ENCODE peak calls at places on chromosomes 3 and 15, in five cellular contexts. One of them, this sample, is unnamed.
A peak's percentile ranks its signal among the peaks of the same experiment; 100 is the strongest.

GRCh38 chr15:72183781-72184164 is 13.8 kb downstream of the GRAMD2A start:
- DNase-seq in left ventricle myocardium inferior: no peak
- DNase-seq in SK-N-SH: no peak
- DNase-seq in fibroblast of lung: no peak
- DNase-seq in PC-9: no peak
- DNase-seq in this sample: no peak

GRCh38 chr3:126146525-126147146 is 33.8 kb downstream of the ALDH1L1 start:
- DNase-seq in left ventricle myocardium inferior: no peak
- DNase-seq in SK-N-SH: no peak
- DNase-seq in fibroblast of lung: no peak
- DNase-seq in PC-9: no peak
- DNase-seq in this sample: peak; percentile 51

GRCh38 chr15:48396020-48396419 is 64.8 kb downstream of the DUT start:
- DNase-seq in left ventricle myocardium inferior: no peak
- DNase-seq in SK-N-SH: no peak
- DNase-seq in fibroblast of lung: no peak
- DNase-seq in PC-9: no peak
- DNase-seq in this sample: no peak

GRCh38 chr3:15265655-15266509 is 59.8 kb downstream of the CAPN7 start:
- DNase-seq in left ventricle myocardium inferior: no peak
- DNase-seq in SK-N-SH: no peak
- DNase-seq in fibroblast of lung: no peak
- DNase-seq in PC-9: no peak
- DNase-seq in this sample: no peak

GRCh38 chr3:185318136-185318535 is 44.8 kb upstream of the MAP3K13 start:
- DNase-seq in left ventricle myocardium inferior: no peak
- DNase-seq in SK-N-SH: no peak
- DNase-seq in fibroblast of lung: peak; percentile 77
- DNase-seq in PC-9: no peak
- DNase-seq in this sample: no peak

GRCh38 chr3:43531835-43532234 is 90.0 kb downstream of the ANO10 start:
- DNase-seq in left ventricle myocardium inferior: no peak
- DNase-seq in SK-N-SH: no peak
- DNase-seq in fibroblast of lung: peak; percentile 73
- DNase-seq in PC-9: no peak
- DNase-seq in this sample: no peak

GRCh38 chr3:15495461-15496340 is 25.8 kb downstream of the COLQ start:
- DNase-seq in left ventricle myocardium inferior: no peak
- DNase-seq in SK-N-SH: no peak
- DNase-seq in fibroblast of lung: no peak
- DNase-seq in PC-9: no peak
- DNase-seq in this sample: no peak

GRCh38 chr3:54986294-54986693 is 58.4 kb upstream of the LRTM1 start:
- DNase-seq in left ventricle myocardium inferior: no peak
- DNase-seq in SK-N-SH: no peak
- DNase-seq in fibroblast of lung: no peak
- DNase-seq in PC-9: no peak
- DNase-seq in this sample: no peak

GRCh38 chr3:134357914-134358811 is 16.1 kb downstream of the AMOTL2 start:
- DNase-seq in left ventricle myocardium inferior: no peak
- DNase-seq in SK-N-SH: peak; percentile 57
- DNase-seq in fibroblast of lung: peak; percentile 99
- DNase-seq in PC-9: peak; percentile 91
- DNase-seq in this sample: peak; percentile 49

GRCh38 chr3:159839561-159840379 is 148.9 kb upstream of the IL12A start:
- DNase-seq in left ventricle myocardium inferior: peak; percentile 39
- DNase-seq in SK-N-SH: peak; percentile 81
- DNase-seq in fibroblast of lung: peak; percentile 60
- DNase-seq in PC-9: no peak
- DNase-seq in this sample: no peak

GRCh38 chr3:15637131-15637951 is 35.8 kb downstream of the BTD start:
- DNase-seq in left ventricle myocardium inferior: no peak
- DNase-seq in SK-N-SH: peak; percentile 33
- DNase-seq in fibroblast of lung: peak; percentile 51
- DNase-seq in PC-9: no peak
- DNase-seq in this sample: no peak

GRCh38 chr3:160486459-160486869 is 36.9 kb upstream of the TRIM59 start:
- DNase-seq in left ventricle myocardium inferior: no peak
- DNase-seq in SK-N-SH: peak; percentile 27
- DNase-seq in fibroblast of lung: peak; percentile 50
- DNase-seq in PC-9: no peak
- DNase-seq in this sample: no peak

GRCh38 chr3:194474675-194475074 is 12.1 kb downstream of the ATP13A3 start:
- DNase-seq in left ventricle myocardium inferior: no peak
- DNase-seq in SK-N-SH: no peak
- DNase-seq in fibroblast of lung: peak; percentile 57
- DNase-seq in PC-9: no peak
- DNase-seq in this sample: no peak

GRCh38 chr3:150401285-150401684 is 6.8 kb upstream of the TSC22D2 start:
- DNase-seq in left ventricle myocardium inferior: no peak
- DNase-seq in SK-N-SH: no peak
- DNase-seq in fibroblast of lung: no peak
- DNase-seq in PC-9: no peak
- DNase-seq in this sample: no peak

GRCh38 chr3:48739955-48740823 is 23.2 kb upstream of the IP6K2 start:
- DNase-seq in left ventricle myocardium inferior: peak; percentile 94
- DNase-seq in SK-N-SH: peak; percentile 93
- DNase-seq in fibroblast of lung: peak; percentile 68
- DNase-seq in PC-9: peak; percentile 40
- DNase-seq in this sample: peak; percentile 81

GRCh38 chr3:25663324-25664065 is 1.2 kb downstream of the TOP2B start:
- DNase-seq in left ventricle myocardium inferior: no peak
- DNase-seq in SK-N-SH: peak; percentile 32
- DNase-seq in fibroblast of lung: peak; percentile 32
- DNase-seq in PC-9: no peak
- DNase-seq in this sample: no peak

GRCh38 chr3:124919756-124920155 is 14.8 kb downstream of the MUC13 start:
- DNase-seq in left ventricle myocardium inferior: no peak
- DNase-seq in SK-N-SH: no peak
- DNase-seq in fibroblast of lung: peak; percentile 35
- DNase-seq in PC-9: no peak
- DNase-seq in this sample: no peak

GRCh38 chr3:65595222-65595996 is 443.3 kb downstream of the MAGI1 start:
- DNase-seq in left ventricle myocardium inferior: no peak
- DNase-seq in SK-N-SH: peak; percentile 36
- DNase-seq in fibroblast of lung: no peak
- DNase-seq in PC-9: no peak
- DNase-seq in this sample: no peak

GRCh38 chr15:72923304-72923703 is 129.0 kb upstream of the NEO1 start:
- DNase-seq in left ventricle myocardium inferior: no peak
- DNase-seq in SK-N-SH: no peak
- DNase-seq in fibroblast of lung: no peak
- DNase-seq in PC-9: no peak
- DNase-seq in this sample: no peak

GRCh38 chr15:79769081-79769481 is 127.7 kb downstream of the MTHFS start:
- DNase-seq in left ventricle myocardium inferior: no peak
- DNase-seq in SK-N-SH: peak; percentile 33
- DNase-seq in fibroblast of lung: no peak
- DNase-seq in PC-9: no peak
- DNase-seq in this sample: no peak

GRCh38 chr3:141538568-141538967 is 51.7 kb downstream of the RASA2 start:
- DNase-seq in left ventricle myocardium inferior: no peak
- DNase-seq in SK-N-SH: no peak
- DNase-seq in fibroblast of lung: peak; percentile 33
- DNase-seq in PC-9: no peak
- DNase-seq in this sample: no peak

GRCh38 chr3:197428117-197428761 is 127.5 kb downstream of the BDH1 start:
- DNase-seq in left ventricle myocardium inferior: peak; percentile 50
- DNase-seq in SK-N-SH: peak; percentile 54
- DNase-seq in fibroblast of lung: peak; percentile 84
- DNase-seq in PC-9: peak; percentile 76
- DNase-seq in this sample: no peak

GRCh38 chr15:31554261-31554660 is 227.6 kb downstream of the KLF13 start:
- DNase-seq in left ventricle myocardium inferior: peak; percentile 61
- DNase-seq in SK-N-SH: no peak
- DNase-seq in fibroblast of lung: peak; percentile 92
- DNase-seq in PC-9: no peak
- DNase-seq in this sample: peak; percentile 79

GRCh38 chr15:75584121-75584520 is 5.0 kb upstream of the PTPN9 start:
- DNase-seq in left ventricle myocardium inferior: no peak
- DNase-seq in SK-N-SH: no peak
- DNase-seq in fibroblast of lung: peak; percentile 44
- DNase-seq in PC-9: no peak
- DNase-seq in this sample: no peak

GRCh38 chr3:107468782-107469181 is 54.0 kb upstream of the BBX start:
- DNase-seq in left ventricle myocardium inferior: no peak
- DNase-seq in SK-N-SH: no peak
- DNase-seq in fibroblast of lung: no peak
- DNase-seq in PC-9: no peak
- DNase-seq in this sample: no peak

GRCh38 chr3:18444597-18445420 is 19.7 kb upstream of the SATB1 start:
- DNase-seq in left ventricle myocardium inferior: peak; percentile 68
- DNase-seq in SK-N-SH: peak; percentile 94
- DNase-seq in fibroblast of lung: peak; percentile 59
- DNase-seq in PC-9: peak; percentile 75
- DNase-seq in this sample: peak; percentile 67

GRCh38 chr15:90200534-90201139 is 493 bp upstream of the SEMA4B start:
- DNase-seq in left ventricle myocardium inferior: no peak
- DNase-seq in SK-N-SH: no peak
- DNase-seq in fibroblast of lung: no peak
- DNase-seq in PC-9: no peak
- DNase-seq in this sample: no peak

GRCh38 chr3:4994823-4995499 is 15.7 kb downstream of the BHLHE40 start:
- DNase-seq in left ventricle myocardium inferior: peak; percentile 74
- DNase-seq in SK-N-SH: no peak
- DNase-seq in fibroblast of lung: peak; percentile 96
- DNase-seq in PC-9: peak; percentile 81
- DNase-seq in this sample: no peak

GRCh38 chr3:150443331-150443741 is 35.2 kb downstream of the TSC22D2 start:
- DNase-seq in left ventricle myocardium inferior: no peak
- DNase-seq in SK-N-SH: no peak
- DNase-seq in fibroblast of lung: peak; percentile 73
- DNase-seq in PC-9: no peak
- DNase-seq in this sample: no peak

GRCh38 chr3:65473746-65474145 is 565.0 kb downstream of the MAGI1 start:
- DNase-seq in left ventricle myocardium inferior: no peak
- DNase-seq in SK-N-SH: no peak
- DNase-seq in fibroblast of lung: peak; percentile 44
- DNase-seq in PC-9: no peak
- DNase-seq in this sample: no peak

GRCh38 chr15:64917211-64917610 is 5.5 kb downstream of the ANKDD1A start:
- DNase-seq in left ventricle myocardium inferior: no peak
- DNase-seq in SK-N-SH: peak; percentile 26
- DNase-seq in fibroblast of lung: no peak
- DNase-seq in PC-9: no peak
- DNase-seq in this sample: no peak

GRCh38 chr3:172256101-172256687 is 192.1 kb downstream of the GHSR start:
- DNase-seq in left ventricle myocardium inferior: no peak
- DNase-seq in SK-N-SH: no peak
- DNase-seq in fibroblast of lung: peak; percentile 71
- DNase-seq in PC-9: no peak
- DNase-seq in this sample: no peak

GRCh38 chr3:172259726-172260248 is 188.5 kb downstream of the GHSR start:
- DNase-seq in left ventricle myocardium inferior: no peak
- DNase-seq in SK-N-SH: no peak
- DNase-seq in fibroblast of lung: peak; percentile 28
- DNase-seq in PC-9: no peak
- DNase-seq in this sample: no peak

GRCh38 chr3:172259191-172259590 is 189.1 kb downstream of the GHSR start:
- DNase-seq in left ventricle myocardium inferior: no peak
- DNase-seq in SK-N-SH: no peak
- DNase-seq in fibroblast of lung: peak; percentile 84
- DNase-seq in PC-9: no peak
- DNase-seq in this sample: no peak

GRCh38 chr3:172258616-172259015 is 189.6 kb downstream of the GHSR start:
- DNase-seq in left ventricle myocardium inferior: no peak
- DNase-seq in SK-N-SH: no peak
- DNase-seq in fibroblast of lung: peak; percentile 80
- DNase-seq in PC-9: no peak
- DNase-seq in this sample: no peak

GRCh38 chr3:172257638-172258400 is 190.4 kb downstream of the GHSR start:
- DNase-seq in left ventricle myocardium inferior: no peak
- DNase-seq in SK-N-SH: no peak
- DNase-seq in fibroblast of lung: peak; percentile 93
- DNase-seq in PC-9: no peak
- DNase-seq in this sample: no peak
- H3K4me1 ChIP-seq in left ventricle myocardium inferior: peaks cover 89% of the 10 kb centered on the region
- H3K4me1 ChIP-seq in SK-N-SH: peaks cover 11% of the 10 kb centered on the region
- H3K4me1 ChIP-seq in fibroblast of lung: peaks cover 2% of the 10 kb centered on the region
- H3K4me1 ChIP-seq in PC-9: peaks cover 78% of the 10 kb centered on the region
- H3K4me1 ChIP-seq in this sample: peaks cover 46% of the 10 kb centered on the region

GRCh38 chr3:64059484-64059883 is 36.2 kb upstream of the PSMD6 start:
- DNase-seq in left ventricle myocardium inferior: no peak
- DNase-seq in SK-N-SH: no peak
- DNase-seq in fibroblast of lung: no peak
- DNase-seq in PC-9: no peak
- DNase-seq in this sample: no peak
- TF ChIP-seq CTCF in left ventricle myocardium inferior: no peak
- TF ChIP-seq CTCF in SK-N-SH: no peak
- TF ChIP-seq CTCF in fibroblast of lung: no peak
- TF ChIP-seq CTCF in PC-9: no peak
- TF ChIP-seq CTCF in this sample: no peak

GRCh38 chr3:12944413-12944812 is 103.0 kb upstream of the RPL32 start:
- DNase-seq in left ventricle myocardium inferior: no peak
- DNase-seq in SK-N-SH: no peak
- DNase-seq in fibroblast of lung: no peak
- DNase-seq in PC-9: peak; percentile 7
- DNase-seq in this sample: no peak
- H3K4me1 ChIP-seq in left ventricle myocardium inferior: peaks cover 100% of the 10 kb centered on the region
- H3K4me1 ChIP-seq in SK-N-SH: peaks cover 63% of the 10 kb centered on the region
- H3K4me1 ChIP-seq in fibroblast of lung: peaks cover 9% of the 10 kb centered on the region
- H3K4me1 ChIP-seq in PC-9: peaks cover 16% of the 10 kb centered on the region
- H3K4me1 ChIP-seq in this sample: peaks cover 10% of the 10 kb centered on the region

GRCh38 chr15:39438795-39439577 is 141.9 kb upstream of the THBS1 start:
- DNase-seq in left ventricle myocardium inferior: no peak
- DNase-seq in SK-N-SH: no peak
- DNase-seq in fibroblast of lung: peak; percentile 58
- DNase-seq in PC-9: no peak
- DNase-seq in this sample: peak; percentile 46
- TF ChIP-seq CTCF in left ventricle myocardium inferior: no peak
- TF ChIP-seq CTCF in SK-N-SH: no peak
- TF ChIP-seq CTCF in fibroblast of lung: no peak
- TF ChIP-seq CTCF in PC-9: no peak
- TF ChIP-seq CTCF in this sample: no peak

GRCh38 chr3:71690222-71690821 is 34.9 kb downstream of the EIF4E3 start:
- DNase-seq in left ventricle myocardium inferior: no peak
- DNase-seq in SK-N-SH: no peak
- DNase-seq in fibroblast of lung: peak; percentile 71
- DNase-seq in PC-9: no peak
- DNase-seq in this sample: no peak
- H3K4me1 ChIP-seq in left ventricle myocardium inferior: peaks cover 31% of the 10 kb centered on the region
- H3K4me1 ChIP-seq in SK-N-SH: peaks cover 2% of the 10 kb centered on the region
- H3K4me1 ChIP-seq in fibroblast of lung: peaks cover 11% of the 10 kb centered on the region
- H3K4me1 ChIP-seq in PC-9: no peaks in the 10 kb centered on the region
- H3K4me1 ChIP-seq in this sample: peaks cover 7% of the 10 kb centered on the region

This sample was measured in left lung.